ENCODE peak calls at places on chromosome 9, in ten cellular contexts. U is astrocyte of the spinal cord; H is CD4-positive, CD25-positive, alpha-beta regulatory T cell; Y is mammary epithelial cell; I is choroid plexus epithelial cell; V is mesenchymal stem cell; T is dorsolateral prefrontal cortex; L is HL-60; J is stomach; O is tibial nerve. Q is an unnamed sample.

GRCh38 chr9:1978941-1979340 is 36.2 kb upstream of the SMARCA2 start:
- DNase-seq in U (no peak), H (no peak), Y (peak), I (peak), V (no peak), T (no peak), L (peak), J (no peak), O (no peak), Q (peak)

GRCh38 chr9:114499528-114499927 is 5.7 kb downstream of the WHRN start:
- DNase-seq in U (no peak), H (no peak), Y (no peak), I (no peak), V (no peak), T (no peak), L (no peak), J (no peak), O (no peak), Q (no peak)

GRCh38 chr9:137772281-137772873 is 105.2 kb upstream of the CACNA1B start:
- DNase-seq in U (no peak), H (no peak), Y (no peak), I (peak), V (no peak), T (no peak), L (no peak), J (no peak), O (no peak), Q (no peak)

GRCh38 chr9:115132648-115133047 is 14.7 kb upstream of the TNC start:
- DNase-seq in U (peak), H (no peak), Y (no peak), I (peak), V (peak), T (no peak), L (no peak), J (no peak), O (no peak), Q (no peak)

GRCh38 chr9:35658894-35659220 is 765 bp downstream of the CCDC107 start:
- DNase-seq in U (peak), H (no peak), Y (peak), I (peak), V (peak), T (no peak), L (no peak), J (no peak), O (no peak), Q (no peak)

GRCh38 chr9:81053298-81054025 is 635.9 kb downstream of the TLE1 start:
- DNase-seq in U (peak), H (no peak), Y (no peak), I (no peak), V (no peak), T (no peak), L (no peak), J (no peak), O (no peak), Q (no peak)

GRCh38 chr9:110936252-110936651 is 102.0 kb downstream of the LPAR1 start:
- DNase-seq in U (no peak), H (no peak), Y (no peak), I (no peak), V (no peak), T (no peak), L (no peak), J (no peak), O (no peak), Q (no peak)

GRCh38 chr9:127803507-127804352 is 1.0 kb downstream of the FPGS start:
- DNase-seq in U (peak), H (no peak), Y (peak), I (no peak), V (peak), T (no peak), L (no peak), J (peak), O (no peak), Q (no peak)

GRCh38 chr9:5628183-5628529 is 751 bp upstream of the RIC1 start:
- DNase-seq in U (no peak), H (no peak), Y (no peak), I (no peak), V (no peak), T (no peak), L (no peak), J (no peak), O (no peak), Q (no peak)

GRCh38 chr9:131289301-131290038 is at the start of gene PLPP7:
- DNase-seq in U (peak), H (no peak), Y (no peak), I (peak), V (peak), T (peak), L (no peak), J (no peak), O (peak), Q (no peak)

GRCh38 chr9:69044226-69045219 is 9.0 kb downstream of the FXN start:
- DNase-seq in U (peak), H (no peak), Y (peak), I (peak), V (peak), T (no peak), L (no peak), J (no peak), O (no peak), Q (no peak)

GRCh38 chr9:16768816-16769215 is 101.7 kb downstream of the BNC2 start:
- DNase-seq in U (no peak), H (no peak), Y (no peak), I (no peak), V (no peak), T (no peak), L (no peak), J (no peak), O (no peak), Q (no peak)

GRCh38 chr9:81690251-81690851 is 1.0 kb upstream of the TLE1 start:
- DNase-seq in U (no peak), H (no peak), Y (peak), I (no peak), V (no peak), T (peak), L (no peak), J (peak), O (no peak), Q (no peak)

GRCh38 chr9:7479300-7479699 is 320.3 kb downstream of the DMAC1 start:
- DNase-seq in U (no peak), H (no peak), Y (no peak), I (peak), V (peak), T (no peak), L (no peak), J (no peak), O (no peak), Q (no peak)

GRCh38 chr9:22447607-22448305 is 1.1 kb downstream of the DMRTA1 start:
- DNase-seq in U (peak), H (no peak), Y (no peak), I (peak), V (peak), T (no peak), L (no peak), J (peak), O (no peak), Q (no peak)

GRCh38 chr9:124149992-124150391 is 107.8 kb upstream of the NEK6 start:
- DNase-seq in U (no peak), H (no peak), Y (no peak), I (peak), V (peak), T (no peak), L (no peak), J (no peak), O (no peak), Q (no peak)

GRCh38 chr9:133429641-133430161 is 7.5 kb downstream of the ADAMTS13 start:
- DNase-seq in U (no peak), H (no peak), Y (no peak), I (peak), V (peak), T (no peak), L (no peak), J (peak), O (no peak), Q (no peak)

GRCh38 chr9:79809931-79810330 is 238.2 kb downstream of the TLE4 start:
- DNase-seq in U (peak), H (no peak), Y (peak), I (peak), V (peak), T (no peak), L (no peak), J (no peak), O (no peak), Q (peak)
- H3K4me3 ChIP-seq in U (no peak), H (no peak), Y (no peak), I (no peak), V (no peak), T (no peak), L (no peak), J (no peak), O (no peak), Q (no peak)

GRCh38 chr9:27377147-27377807 is 80.3 kb upstream of the EQTN start:
- DNase-seq in U (no peak), H (no peak), Y (peak), I (peak), V (no peak), T (no peak), L (no peak), J (no peak), O (no peak), Q (no peak)
- H3K4me3 ChIP-seq in U (no peak), H (no peak), Y (no peak), I (no peak), V (no peak), T (no peak), L (no peak), J (no peak), O (no peak), Q (no peak)

DNA sequence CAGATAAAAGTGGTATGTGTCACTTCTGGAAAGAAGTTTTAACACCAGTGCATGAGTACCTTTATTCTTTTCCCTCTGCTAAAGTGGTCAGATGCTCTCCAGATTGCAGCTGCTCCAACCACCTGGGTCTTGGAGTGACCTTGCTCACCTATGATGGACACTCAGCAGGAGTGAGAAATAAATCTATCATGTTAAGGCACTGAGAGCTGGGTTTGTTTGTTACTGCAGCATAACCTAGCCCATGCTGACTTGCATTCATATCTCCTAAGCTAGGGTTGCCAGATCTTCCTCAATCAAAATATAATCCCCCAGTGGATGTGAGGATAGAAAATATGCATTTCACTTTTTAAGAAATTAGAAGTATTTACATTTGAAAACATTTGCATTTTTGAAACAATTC is 295.9 kb downstream of the AGTPBP1 start:
- DNase-seq in U (no peak), H (no peak), Y (no peak), I (no peak), V (no peak), T (no peak), L (no peak), J (no peak), O (no peak), Q (no peak)
- H3K4me3 ChIP-seq in U (no peak), H (no peak), Y (no peak), I (no peak), V (no peak), T (no peak), L (no peak), J (no peak), O (no peak), Q (no peak)

GRCh38 chr9:13613296-13613695 is 333.8 kb upstream of the MPDZ start:
- DNase-seq in U (no peak), H (no peak), Y (no peak), I (no peak), V (no peak), T (no peak), L (no peak), J (no peak), O (no peak), Q (no peak)

GRCh38 chr9:13615660-13616615 is 336.4 kb upstream of the MPDZ start:
- DNase-seq in U (no peak), H (no peak), Y (no peak), I (peak), V (no peak), T (no peak), L (no peak), J (no peak), O (no peak), Q (no peak)

GRCh38 chr9:13614060-13614459 is 334.6 kb upstream of the MPDZ start:
- DNase-seq in U (no peak), H (no peak), Y (no peak), I (no peak), V (peak), T (no peak), L (no peak), J (no peak), O (no peak), Q (no peak)
- H3K4me3 ChIP-seq in U (no peak), H (no peak), Y (no peak), I (no peak), V (no peak), T (no peak), L (no peak), J (no peak), O (no peak), Q (no peak)

DNA sequence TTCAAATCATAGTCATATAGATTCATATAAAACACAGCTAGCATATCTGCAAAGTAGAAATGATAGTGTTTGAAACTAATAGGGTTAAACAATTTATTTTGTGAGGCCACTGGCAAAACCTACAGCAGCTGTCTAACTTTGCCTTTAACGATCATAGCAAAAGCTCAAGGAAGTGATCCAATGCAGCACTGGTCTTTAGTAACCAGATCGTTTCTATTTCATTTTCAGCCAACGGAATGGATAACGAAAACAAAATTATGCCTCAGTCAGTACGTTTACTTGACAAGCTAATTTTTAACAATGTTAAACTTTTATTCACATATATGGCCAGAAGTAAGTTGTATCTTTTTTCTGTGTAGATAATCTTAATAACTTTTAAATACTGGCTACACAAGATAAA is 17.7 kb downstream of the MLLT3 start:
- DNase-seq in U (peak), H (no peak), Y (no peak), I (peak), V (peak), T (no peak), L (no peak), J (no peak), O (no peak), Q (no peak)
- H3K4me3 ChIP-seq in U (no peak), H (peak), Y (no peak), I (peak), V (no peak), T (peak), L (no peak), J (peak), O (no peak), Q (peak)

GRCh38 chr9:121073038-121073437 is 1.7 kb upstream of the CNTRL start:
- DNase-seq in U (peak), H (no peak), Y (peak), I (peak), V (no peak), T (peak), L (peak), J (peak), O (no peak), Q (no peak)
- H3K4me3 ChIP-seq in U (no peak), H (no peak), Y (peak), I (no peak), V (no peak), T (no peak), L (no peak), J (no peak), O (peak), Q (no peak)

GRCh38 chr9:91036826-91037510 is 235.3 kb downstream of the SYK start:
- DNase-seq in U (peak), H (peak), Y (peak), I (peak), V (peak), T (peak), L (peak), J (peak), O (peak), Q (no peak)
- H3K4me3 ChIP-seq in U (no peak), H (no peak), Y (no peak), I (peak), V (no peak), T (peak), L (no peak), J (no peak), O (no peak), Q (no peak)

DNA sequence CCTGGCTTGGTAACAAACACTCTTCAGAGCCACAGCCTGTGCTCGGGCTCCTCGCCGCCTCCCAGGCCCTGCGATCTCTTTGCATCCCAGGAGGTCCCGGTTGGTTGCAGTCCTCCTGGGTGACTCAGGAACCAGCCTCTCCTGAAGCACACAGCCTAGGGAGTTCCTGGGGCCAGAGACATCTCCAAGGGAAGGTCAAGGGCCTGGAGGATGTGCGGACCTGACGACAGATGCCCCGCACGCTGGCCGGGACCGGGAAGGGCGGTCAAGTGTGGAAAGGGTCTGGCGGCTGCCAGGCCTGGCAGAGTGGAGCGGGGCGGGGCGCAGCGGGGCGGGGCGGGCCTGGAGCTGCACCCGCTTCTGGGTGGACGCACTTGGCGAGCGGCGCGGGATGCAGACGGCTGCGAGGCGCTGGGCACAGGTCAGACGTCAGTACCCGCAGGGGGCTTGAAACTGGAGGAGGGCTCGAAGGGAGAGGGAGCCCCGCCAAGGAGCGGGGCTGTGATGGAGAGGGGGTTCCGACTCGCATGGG is 45.0 kb upstream of the PRSS3 start:
- DNase-seq in U (no peak), H (no peak), Y (no peak), I (peak), V (no peak), T (no peak), L (no peak), J (peak), O (no peak), Q (no peak)
- H3K4me3 ChIP-seq in U (peak), H (no peak), Y (peak), I (peak), V (no peak), T (peak), L (no peak), J (peak), O (no peak), Q (peak)

DNA sequence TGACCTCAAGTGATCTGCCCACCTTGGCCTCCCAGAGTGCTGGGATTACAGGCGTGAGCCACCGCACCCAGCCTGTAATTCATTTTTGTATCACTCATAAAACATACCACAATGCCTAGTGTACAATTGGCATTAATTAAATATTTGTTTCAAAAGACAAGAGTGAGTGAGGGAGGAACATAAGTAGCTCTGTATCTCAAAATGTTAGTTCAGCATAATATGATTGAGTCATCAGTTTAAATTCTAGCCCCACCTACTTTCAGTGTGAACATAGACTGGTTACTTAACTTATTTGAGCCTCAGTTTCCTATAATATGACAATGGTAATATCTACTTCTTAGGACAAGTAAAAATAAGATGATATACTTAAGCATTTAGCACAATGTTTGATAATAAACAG is 26.9 kb downstream of the INVS start:
- DNase-seq in U (no peak), H (no peak), Y (no peak), I (no peak), V (no peak), T (no peak), L (no peak), J (no peak), O (no peak), Q (no peak)
- H3K4me3 ChIP-seq in U (no peak), H (no peak), Y (no peak), I (no peak), V (no peak), T (no peak), L (no peak), J (no peak), O (no peak), Q (no peak)

Q was measured in epithelial cell of proximal tubule.